ENCODE peak calls at places on chromosomes 2 and 18, in four cellular contexts. C is GM12878, D is sigmoid colon, J is colonic mucosa. M is an unnamed sample.

GRCh38 chr2:70368545-70368944 is 66.7 kb upstream of the FAM136A start:
- DNase-seq in C (no peak), D (no peak), J (no peak), M (no peak)

GRCh38 chr2:157838442-157839161 is 37.5 kb downstream of the ACVR1 start:
- DNase-seq in C (no peak), D (no peak), J (peak; percentile 34), M (no peak)

GRCh38 chr2:28036307-28036706 is 145.8 kb downstream of the BABAM2 start:
- DNase-seq in C (no peak), D (no peak), J (no peak), M (no peak)

GRCh38 chr2:24183369-24184069 is 8.7 kb downstream of the FAM228A start:
- DNase-seq in C (no peak), D (no peak), J (no peak), M (no peak)

GRCh38 chr2:145199052-145199451 is 679.1 kb upstream of the ZEB2 start:
- DNase-seq in C (no peak), D (no peak), J (no peak), M (peak; percentile 47)

GRCh38 chr2:72414108-72414507 is 266.4 kb upstream of the CYP26B1 start:
- DNase-seq in C (no peak), D (no peak), J (no peak), M (no peak)

GRCh38 chr18:58937204-58937603 is 72.5 kb downstream of the ZNF532 start:
- DNase-seq in C (no peak), D (no peak), J (no peak), M (no peak)

GRCh38 chr18:79784965-79785770 is 12.6 kb upstream of the KCNG2 start:
- DNase-seq in C (no peak), D (peak; percentile 42), J (no peak), M (peak; percentile 9)

GRCh38 chr2:184206045-184206444 is 392.3 kb upstream of the ZNF804A start:
- DNase-seq in C (no peak), D (no peak), J (no peak), M (no peak)

GRCh38 chr2:172230783-172231446 is 128.2 kb upstream of the DLX2 start:
- DNase-seq in C (no peak), D (no peak), J (no peak), M (no peak)

GRCh38 chr2:137951606-137952005 is 12.7 kb upstream of the HNMT start:
- DNase-seq in C (no peak), D (no peak), J (no peak), M (no peak)

GRCh38 chr2:80068068-80068467 is 236.5 kb downstream of the LRRTM1 start:
- DNase-seq in C (no peak), D (no peak), J (no peak), M (no peak)

GRCh38 chr2:79453918-79454317 is 58.9 kb upstream of the CTNNA2 start:
- DNase-seq in C (no peak), D (no peak), J (no peak), M (no peak)

GRCh38 chr2:209938906-209939305 is 63.5 kb upstream of the RPE start:
- DNase-seq in C (no peak), D (no peak), J (no peak), M (no peak)

GRCh38 chr2:227884511-227884947 is 13.1 kb downstream of the DAW1 start:
- DNase-seq in C (no peak), D (no peak), J (peak; percentile 87), M (no peak)

GRCh38 chr2:19209575-19210341 is 148.7 kb downstream of the OSR1 start:
- DNase-seq in C (no peak), D (no peak), J (no peak), M (no peak)

GRCh38 chr2:216202602-216203250 is 93.6 kb downstream of the XRCC5 start:
- DNase-seq in C (no peak), D (no peak), J (no peak), M (peak; percentile 65)
- H3K36me3 ChIP-seq in C (peaks cover 59% of the 10 kb centered on the region), D (peaks cover 99% of the 10 kb centered on the region), J (peaks cover 9% of the 10 kb centered on the region), M (peaks cover 5% of the 10 kb centered on the region)

DNA sequence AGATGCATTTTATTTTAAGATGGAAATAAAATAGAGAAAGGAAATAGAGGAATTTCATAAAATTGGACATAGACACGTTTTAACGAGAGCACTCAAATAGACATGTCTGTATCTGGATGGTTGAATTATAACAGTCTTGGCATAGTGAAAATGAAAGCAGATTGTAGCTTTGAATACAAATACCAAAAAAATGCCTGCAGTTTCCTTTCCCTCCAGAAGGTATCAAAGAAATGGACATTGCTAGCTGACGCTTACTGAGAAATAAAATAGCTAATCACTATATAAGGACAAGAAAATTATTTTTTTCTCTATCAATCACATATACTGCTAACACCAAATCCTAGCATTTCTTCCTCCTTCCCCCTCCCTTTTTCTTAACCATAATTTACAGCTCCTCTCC is 11.4 kb upstream of the MAPRE2 start:
- DNase-seq in C (no peak), D (no peak), J (no peak), M (no peak)
- TF ChIP-seq CTCF in C (peak; percentile 15), D (no peak), J (no peak), M (no peak)

DNA sequence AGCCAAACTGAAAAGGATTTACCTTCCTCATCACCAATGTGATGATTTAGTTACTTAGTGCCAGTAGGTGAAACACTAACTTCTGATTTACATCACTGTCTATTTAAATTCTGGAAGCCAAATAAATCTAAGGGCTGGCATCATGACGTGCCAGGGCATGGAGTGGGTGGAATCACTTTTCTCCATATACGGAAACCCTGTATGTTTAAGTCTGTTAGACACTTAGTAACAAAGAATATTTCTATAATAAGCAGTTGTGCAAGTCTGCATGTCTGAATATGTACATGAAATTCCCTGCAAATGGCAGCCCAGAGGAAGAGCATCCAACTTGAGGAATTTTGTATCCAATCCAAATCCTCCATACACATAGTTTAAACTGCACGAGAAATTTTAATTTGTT is 243.1 kb upstream of the SMAD7 start:
- DNase-seq in C (no peak), D (no peak), J (no peak), M (no peak)
- H3K4me3 ChIP-seq in C (no peak overlapping the region), D (no peak overlapping the region), J (no peak overlapping the region), M (no peak overlapping the region)

DNA sequence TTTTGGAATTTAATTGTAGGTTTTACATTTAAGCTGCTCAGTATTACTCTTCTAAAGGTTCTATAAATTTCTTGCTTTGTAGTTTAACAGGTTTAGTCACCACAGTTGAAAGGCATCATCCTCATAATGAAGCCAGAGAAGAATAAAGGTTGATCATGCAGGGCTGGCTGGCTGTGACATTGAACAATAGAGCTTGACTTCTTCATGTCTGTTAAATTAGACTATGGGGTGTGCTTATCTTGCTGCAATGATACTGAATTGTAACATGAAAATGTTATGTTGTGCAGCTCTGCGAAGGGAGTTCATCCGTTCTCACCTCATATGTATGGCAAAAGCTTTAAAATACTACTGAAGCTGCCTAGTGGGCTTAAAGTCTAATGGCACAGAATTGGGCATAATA is 81.8 kb downstream of the CAMKMT start:
- DNase-seq in C (no peak), D (no peak), J (no peak), M (no peak)
- H3K36me3 ChIP-seq in C (no peaks in the 10 kb centered on the region), D (no peaks in the 10 kb centered on the region), J (no peaks in the 10 kb centered on the region), M (no peaks in the 10 kb centered on the region)

GRCh38 chr2:74835831-74836674 is 2.1 kb downstream of the HK2 start:
- DNase-seq in C (no peak), D (no peak), J (peak; percentile 34), M (no peak)
- TF ChIP-seq CTCF in C (peak; percentile 83), D (peak; percentile 43), J (peak; percentile 64), M (peak; percentile 71)

GRCh38 chr2:64250063-64250462 is 105.8 kb upstream of the PELI1 start:
- DNase-seq in C (no peak), D (no peak), J (no peak), M (no peak)

GRCh38 chr2:64250751-64251405 is 106.7 kb upstream of the PELI1 start:
- DNase-seq in C (no peak), D (no peak), J (no peak), M (no peak)

GRCh38 chr2:64251497-64252277 is 107.5 kb upstream of the PELI1 start:
- DNase-seq in C (no peak), D (no peak), J (no peak), M (no peak)
- H3K4me3 ChIP-seq in C (no peak overlapping the region), D (no peak overlapping the region), J (no peak overlapping the region), M (no peak overlapping the region)

GRCh38 chr2:45575881-45576280 is 35.2 kb downstream of the SRBD1 start:
- DNase-seq in C (no peak), D (no peak), J (no peak), M (no peak)

GRCh38 chr2:45582522-45582921 is 28.5 kb downstream of the SRBD1 start:
- DNase-seq in C (no peak), D (no peak), J (no peak), M (no peak)

GRCh38 chr2:45577426-45577825 is 33.6 kb downstream of the SRBD1 start:
- DNase-seq in C (no peak), D (no peak), J (no peak), M (no peak)

GRCh38 chr2:45572979-45573378 is 38.1 kb downstream of the SRBD1 start:
- DNase-seq in C (no peak), D (no peak), J (no peak), M (no peak)

GRCh38 chr2:45578056-45578843 is 32.8 kb downstream of the SRBD1 start:
- DNase-seq in C (no peak), D (no peak), J (no peak), M (no peak)
- H3K36me3 ChIP-seq in C (peaks cover 8% of the 10 kb centered on the region), D (peaks cover 28% of the 10 kb centered on the region), J (no peaks in the 10 kb centered on the region), M (no peaks in the 10 kb centered on the region)

GRCh38 chr2:150470435-150470834 is 17.0 kb downstream of the RND3 start:
- DNase-seq in C (no peak), D (no peak), J (no peak), M (no peak)

GRCh38 chr2:150466770-150467640 is 20.5 kb downstream of the RND3 start:
- DNase-seq in C (no peak), D (no peak), J (no peak), M (no peak)

GRCh38 chr2:150467641-150467963 is 19.9 kb downstream of the RND3 start:
- DNase-seq in C (no peak), D (no peak), J (no peak), M (no peak)

GRCh38 chr2:150469706-150470105 is 17.8 kb downstream of the RND3 start:
- DNase-seq in C (no peak), D (no peak), J (no peak), M (no peak)

DNA sequence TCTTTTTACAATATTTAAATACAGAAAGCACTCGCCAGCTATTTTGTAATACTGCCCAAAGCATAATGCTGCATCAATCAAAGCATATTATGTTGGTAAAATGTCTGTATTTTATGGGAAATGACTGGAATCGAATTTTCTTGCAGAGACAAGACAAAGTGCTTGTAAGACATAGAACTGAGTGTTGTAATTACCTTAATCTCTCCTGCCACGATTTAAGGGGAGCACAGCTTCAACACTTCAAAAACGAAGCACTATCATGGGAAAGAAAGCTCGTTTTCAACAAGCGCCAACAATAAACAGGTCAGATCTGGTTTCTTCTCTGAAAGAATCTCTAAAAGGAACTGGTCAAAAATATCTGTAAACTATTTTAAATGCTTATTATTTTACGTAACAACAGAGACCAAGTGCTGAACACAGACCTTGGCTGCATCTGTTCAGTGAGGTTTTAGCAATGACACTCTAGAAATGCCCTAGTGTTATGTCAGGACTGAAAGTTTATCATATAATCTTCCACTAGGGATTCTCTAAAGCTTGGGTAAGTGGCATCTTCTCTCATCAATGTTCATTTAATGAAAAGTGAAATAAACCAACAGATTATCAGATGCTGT is 19.0 kb downstream of the RND3 start:
- DNase-seq in C (no peak), D (no peak), J (no peak), M (no peak)
- TF ChIP-seq CTCF in C (no peak), D (no peak), J (no peak), M (no peak)

GRCh38 chr18:55234366-55235093 is 275.3 kb upstream of the CCDC68 start:
- DNase-seq in C (peak; percentile 53), D (peak; percentile 85), J (peak; percentile 84), M (peak; percentile 43)
- H3K4me3 ChIP-seq in C (no peak overlapping the region), D (no peak overlapping the region), J (no peak overlapping the region), M (no peak overlapping the region)

M was measured in kidney epithelial cell.